ENCODE peak calls at places on chromosome 6, in four cellular contexts. F is tibial nerve, K is lung, A is sigmoid colon. W is an unnamed sample. For H3K4me1, the result is how much of the 10 kb centered on the place peaks cover.

GRCh38 chr6:136987526-136987925 is 57.2 kb downstream of the IL20RA start:
- DNase-seq in F (no peak), K (no peak), A (no peak), W (no peak)

GRCh38 chr6:142943746-142944125 is 1.2 kb downstream of the HIVEP2 start:
- DNase-seq in F (no peak), K (no peak), A (no peak), W (peak)

GRCh38 chr6:21501815-21502214 is 91.7 kb upstream of the SOX4 start:
- DNase-seq in F (no peak), K (no peak), A (no peak), W (no peak)

GRCh38 chr6:30735668-30736314 is 6.7 kb downstream of the FLOT1 start:
- DNase-seq in F (no peak), K (no peak), A (no peak), W (no peak)

GRCh38 chr6:75932067-75932466 is 140.4 kb downstream of the IMPG1 start:
- DNase-seq in F (no peak), K (no peak), A (no peak), W (no peak)

GRCh38 chr6:11522819-11523218 is 14.7 kb upstream of the TMEM170B start:
- DNase-seq in F (no peak), K (no peak), A (no peak), W (no peak)

GRCh38 chr6:52642381-52642780 is 28.5 kb upstream of the TMEM14A start:
- DNase-seq in F (no peak), K (no peak), A (no peak), W (no peak)

GRCh38 chr6:63272397-63272796 is 47.4 kb downstream of the LGSN start:
- DNase-seq in F (no peak), K (no peak), A (no peak), W (no peak)

GRCh38 chr6:120736740-120737139 is 597.5 kb downstream of the TBC1D32 start:
- DNase-seq in F (no peak), K (no peak), A (no peak), W (no peak)

GRCh38 chr6:25366785-25367657 is 87.8 kb downstream of the CARMIL1 start:
- DNase-seq in F (no peak), K (no peak), A (no peak), W (no peak)

GRCh38 chr6:105326216-105326615 is 76.7 kb downstream of the PREP start:
- DNase-seq in F (no peak), K (no peak), A (no peak), W (no peak)
- H3K27ac ChIP-seq in F (peak), K (no peak), A (peak), W (no peak)

GRCh38 chr6:41642960-41643898 is 5.0 kb downstream of the MDFI start:
- DNase-seq in F (no peak), K (no peak), A (no peak), W (no peak)

GRCh38 chr6:41640436-41640835 is 2.2 kb downstream of the MDFI start:
- DNase-seq in F (no peak), K (no peak), A (peak), W (no peak)

GRCh38 chr6:41643899-41644269 is 5.6 kb downstream of the MDFI start:
- DNase-seq in F (no peak), K (no peak), A (no peak), W (no peak)

GRCh38 chr6:41641352-41641925 is 3.2 kb downstream of the MDFI start:
- DNase-seq in F (no peak), K (no peak), A (peak), W (no peak)

GRCh38 chr6:41642090-41642959 is 4.1 kb downstream of the MDFI start:
- DNase-seq in F (no peak), K (no peak), A (no peak), W (no peak)
- H3K4me1 ChIP-seq in F (under half), K (under half), A (under half), W (under half)

DNA sequence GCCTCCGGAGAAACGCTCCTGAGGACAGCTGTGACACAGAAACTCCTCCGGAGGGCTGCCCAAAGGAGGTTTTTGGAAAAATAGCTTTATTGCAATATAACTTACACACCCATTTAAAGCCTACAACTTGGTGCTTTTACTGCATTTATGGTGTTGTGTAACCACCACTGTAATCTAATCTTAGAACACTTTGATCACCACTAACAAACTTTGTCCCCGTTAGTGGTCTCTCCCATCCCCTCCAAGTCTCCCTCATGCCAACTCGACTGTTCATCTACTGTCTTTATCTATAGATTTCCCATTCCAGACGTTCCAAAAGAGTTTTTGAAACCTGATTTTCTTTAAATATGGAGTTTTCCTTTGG is 62.8 kb downstream of the SYNJ2 start:
- DNase-seq in F (no peak), K (no peak), A (no peak), W (no peak)
- H3K27ac ChIP-seq in F (no peak), K (no peak), A (peak), W (no peak)

GRCh38 chr6:134680433-134680832 is 269.5 kb downstream of the ALDH8A1 start:
- DNase-seq in F (no peak), K (no peak), A (no peak), W (no peak)
- H3K4me1 ChIP-seq in F (under half), K (under half), A (under half), W (under half)

W was measured in ovary.